ENCODE peak calls at places on chromosomes 13 and 19, in ten cellular contexts. One of them, this sample, is unnamed.
A peak's percentile ranks its signal among the peaks of the same experiment; 100 is the strongest.

GRCh38 chr13:101514695-101515275 is 62.3 kb downstream of the ITGBL1 start:
- DNase-seq in gastrocnemius medialis: no peak
- DNase-seq in GM12891: no peak
- DNase-seq in ovary: no peak
- DNase-seq in A549: peak; percentile 67
- DNase-seq in body of pancreas: peak; percentile 29
- DNase-seq in IMR-90: peak; percentile 68
- DNase-seq in HepG2: peak; percentile 48
- DNase-seq in testis: peak; percentile 59
- DNase-seq in upper lobe of left lung: no peak
- DNase-seq in this sample: peak; percentile 83

GRCh38 chr13:99356216-99357089 is 49.3 kb upstream of the GPR183 start:
- DNase-seq in gastrocnemius medialis: no peak
- DNase-seq in ovary: peak; percentile 52
- DNase-seq in body of pancreas: no peak
- DNase-seq in upper lobe of left lung: no peak
- DNase-seq in A549: no peak
- DNase-seq in HepG2: no peak
- DNase-seq in testis: peak; percentile 26
- DNase-seq in GM12891: peak; percentile 35
- DNase-seq in IMR-90: peak; percentile 87
- DNase-seq in this sample: peak; percentile 74

GRCh38 chr19:5395996-5396939 is 55.7 kb upstream of the PTPRS start:
- DNase-seq in gastrocnemius medialis: no peak
- DNase-seq in body of pancreas: no peak
- DNase-seq in upper lobe of left lung: no peak
- DNase-seq in HepG2: no peak
- DNase-seq in testis: no peak
- DNase-seq in A549: no peak
- DNase-seq in GM12891: no peak
- DNase-seq in ovary: no peak
- DNase-seq in IMR-90: no peak
- DNase-seq in this sample: no peak

GRCh38 chr19:51030631-51031030 is 4.2 kb downstream of the KLK12 start:
- DNase-seq in A549: no peak
- DNase-seq in testis: no peak
- DNase-seq in ovary: no peak
- DNase-seq in HepG2: no peak
- DNase-seq in body of pancreas: no peak
- DNase-seq in upper lobe of left lung: no peak
- DNase-seq in gastrocnemius medialis: no peak
- DNase-seq in GM12891: no peak
- DNase-seq in IMR-90: no peak
- DNase-seq in this sample: no peak

GRCh38 chr19:32336259-32337111 is 8.9 kb upstream of the ZNF507 start:
- DNase-seq in upper lobe of left lung: no peak
- DNase-seq in testis: no peak
- DNase-seq in IMR-90: peak; percentile 59
- DNase-seq in A549: peak; percentile 58
- DNase-seq in HepG2: peak; percentile 85
- DNase-seq in body of pancreas: no peak
- DNase-seq in ovary: no peak
- DNase-seq in GM12891: no peak
- DNase-seq in gastrocnemius medialis: no peak
- DNase-seq in this sample: no peak

GRCh38 chr13:114095486-114095885 is 36.9 kb downstream of the RASA3 start:
- DNase-seq in body of pancreas: no peak
- DNase-seq in HepG2: no peak
- DNase-seq in gastrocnemius medialis: no peak
- DNase-seq in ovary: no peak
- DNase-seq in upper lobe of left lung: peak; percentile 10
- DNase-seq in testis: no peak
- DNase-seq in IMR-90: no peak
- DNase-seq in A549: no peak
- DNase-seq in GM12891: no peak
- DNase-seq in this sample: no peak

GRCh38 chr19:38734426-38735256 is 9.6 kb downstream of the CAPN12 start:
- DNase-seq in testis: no peak
- DNase-seq in gastrocnemius medialis: no peak
- DNase-seq in upper lobe of left lung: peak; percentile 45
- DNase-seq in A549: peak; percentile 65
- DNase-seq in HepG2: no peak
- DNase-seq in body of pancreas: no peak
- DNase-seq in IMR-90: no peak
- DNase-seq in ovary: peak; percentile 38
- DNase-seq in GM12891: no peak
- DNase-seq in this sample: no peak

GRCh38 chr19:1066748-1067340 is at the start of gene ARHGAP45:
- DNase-seq in upper lobe of left lung: peak; percentile 69
- DNase-seq in body of pancreas: no peak
- DNase-seq in ovary: no peak
- DNase-seq in HepG2: no peak
- DNase-seq in GM12891: peak; percentile 79
- DNase-seq in IMR-90: no peak
- DNase-seq in A549: no peak
- DNase-seq in testis: no peak
- DNase-seq in gastrocnemius medialis: no peak
- DNase-seq in this sample: peak; percentile 42

DNA sequence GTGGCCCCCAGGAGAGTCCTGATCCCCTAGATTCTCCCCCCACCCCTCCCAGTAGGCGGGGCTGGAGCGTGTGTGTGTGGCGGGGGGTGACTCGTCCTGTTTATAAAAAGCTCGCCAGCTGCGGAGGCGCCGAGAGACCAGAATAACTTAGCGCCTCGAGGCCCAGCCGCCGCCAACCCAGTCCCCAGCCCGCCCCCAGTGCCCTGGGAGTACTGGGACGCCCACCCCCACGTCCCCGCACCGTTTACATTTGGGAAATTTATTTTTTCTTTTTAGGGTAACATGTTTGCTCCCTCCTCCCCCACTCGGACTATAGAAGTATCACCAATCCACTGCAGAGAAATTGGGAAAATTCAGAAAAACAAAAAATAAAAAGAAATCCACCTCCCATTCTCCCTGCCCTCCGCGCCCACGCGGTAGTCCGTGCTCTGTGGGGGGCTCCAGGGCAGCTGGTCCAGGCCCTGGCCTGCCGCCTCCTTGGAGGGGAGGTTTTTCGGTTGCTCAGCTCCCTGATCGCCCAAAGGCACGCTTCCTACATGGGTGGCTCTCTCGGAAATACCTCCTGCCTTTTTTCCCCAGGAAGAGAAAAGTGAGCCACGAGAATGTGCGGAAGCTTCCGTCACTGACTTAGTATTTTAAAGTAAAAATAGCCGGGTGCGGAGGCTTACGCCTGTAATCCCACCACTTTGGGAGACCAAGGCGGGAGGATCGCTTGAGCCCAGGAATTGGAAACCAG is 1.5 kb upstream of the RAB3A start:
- DNase-seq in gastrocnemius medialis: peak; percentile 87
- DNase-seq in ovary: peak; percentile 92
- DNase-seq in HepG2: no peak
- DNase-seq in testis: peak; percentile 85
- DNase-seq in GM12891: peak; percentile 72
- DNase-seq in IMR-90: peak; percentile 89
- DNase-seq in upper lobe of left lung: peak; percentile 82
- DNase-seq in body of pancreas: peak; percentile 80
- DNase-seq in A549: no peak
- DNase-seq in this sample: peak; percentile 64
- TF ChIP-seq POLR2A in gastrocnemius medialis: peak; percentile 85
- TF ChIP-seq POLR2A in ovary: no peak
- TF ChIP-seq POLR2A in HepG2: no peak
- TF ChIP-seq POLR2A in testis: no peak
- TF ChIP-seq POLR2A in GM12891: no peak
- TF ChIP-seq POLR2A in IMR-90: peak; percentile 84
- TF ChIP-seq POLR2A in upper lobe of left lung: no peak
- TF ChIP-seq POLR2A in body of pancreas: no peak
- TF ChIP-seq POLR2A in A549: no peak
- TF ChIP-seq POLR2A in this sample: no peak

GRCh38 chr19:10677796-10678195 is 23.4 kb upstream of the QTRT1 start:
- DNase-seq in body of pancreas: peak; percentile 62
- DNase-seq in HepG2: no peak
- DNase-seq in IMR-90: no peak
- DNase-seq in A549: no peak
- DNase-seq in upper lobe of left lung: no peak
- DNase-seq in testis: no peak
- DNase-seq in ovary: no peak
- DNase-seq in GM12891: no peak
- DNase-seq in gastrocnemius medialis: no peak
- DNase-seq in this sample: peak; percentile 71

GRCh38 chr19:10681658-10682057 is 19.6 kb upstream of the QTRT1 start:
- DNase-seq in ovary: no peak
- DNase-seq in IMR-90: no peak
- DNase-seq in gastrocnemius medialis: no peak
- DNase-seq in body of pancreas: no peak
- DNase-seq in testis: no peak
- DNase-seq in GM12891: no peak
- DNase-seq in HepG2: no peak
- DNase-seq in A549: no peak
- DNase-seq in upper lobe of left lung: no peak
- DNase-seq in this sample: no peak

GRCh38 chr19:10679743-10680142 is 21.5 kb upstream of the QTRT1 start:
- DNase-seq in ovary: no peak
- DNase-seq in HepG2: no peak
- DNase-seq in body of pancreas: no peak
- DNase-seq in GM12891: no peak
- DNase-seq in gastrocnemius medialis: no peak
- DNase-seq in IMR-90: no peak
- DNase-seq in upper lobe of left lung: no peak
- DNase-seq in A549: no peak
- DNase-seq in testis: no peak
- DNase-seq in this sample: no peak

GRCh38 chr19:10680545-10681135 is 20.6 kb upstream of the QTRT1 start:
- DNase-seq in body of pancreas: no peak
- DNase-seq in GM12891: no peak
- DNase-seq in IMR-90: no peak
- DNase-seq in upper lobe of left lung: no peak
- DNase-seq in HepG2: no peak
- DNase-seq in gastrocnemius medialis: no peak
- DNase-seq in ovary: no peak
- DNase-seq in A549: no peak
- DNase-seq in testis: no peak
- DNase-seq in this sample: no peak

DNA sequence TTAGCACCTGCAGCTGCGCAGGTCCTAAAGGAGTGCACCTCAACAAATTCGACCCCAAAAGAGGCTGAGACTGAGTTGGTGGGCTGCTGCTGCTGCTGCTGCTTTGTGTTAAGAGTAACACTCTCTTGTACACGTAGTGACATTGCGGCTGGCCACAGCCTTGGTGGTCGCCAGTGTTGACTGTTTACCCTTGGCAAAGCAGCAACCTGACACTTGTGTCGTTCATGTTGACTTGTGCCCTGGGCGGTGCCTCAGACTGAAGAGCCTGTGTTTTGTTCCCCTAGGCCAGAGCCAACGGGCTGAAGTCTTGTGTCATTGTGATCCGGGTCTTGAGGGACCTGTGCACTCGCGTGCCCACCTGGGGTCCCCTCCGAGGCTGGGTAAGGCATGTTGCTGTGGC is 22.4 kb upstream of the QTRT1 start:
- DNase-seq in gastrocnemius medialis: no peak
- DNase-seq in GM12891: no peak
- DNase-seq in body of pancreas: no peak
- DNase-seq in A549: no peak
- DNase-seq in IMR-90: no peak
- DNase-seq in upper lobe of left lung: no peak
- DNase-seq in ovary: no peak
- DNase-seq in HepG2: no peak
- DNase-seq in testis: no peak
- DNase-seq in this sample: no peak
- TF ChIP-seq POLR2A in gastrocnemius medialis: no peak
- TF ChIP-seq POLR2A in GM12891: peak; percentile 35
- TF ChIP-seq POLR2A in body of pancreas: no peak
- TF ChIP-seq POLR2A in A549: no peak
- TF ChIP-seq POLR2A in IMR-90: no peak
- TF ChIP-seq POLR2A in upper lobe of left lung: no peak
- TF ChIP-seq POLR2A in ovary: no peak
- TF ChIP-seq POLR2A in HepG2: no peak
- TF ChIP-seq POLR2A in testis: no peak
- TF ChIP-seq POLR2A in this sample: no peak

DNA sequence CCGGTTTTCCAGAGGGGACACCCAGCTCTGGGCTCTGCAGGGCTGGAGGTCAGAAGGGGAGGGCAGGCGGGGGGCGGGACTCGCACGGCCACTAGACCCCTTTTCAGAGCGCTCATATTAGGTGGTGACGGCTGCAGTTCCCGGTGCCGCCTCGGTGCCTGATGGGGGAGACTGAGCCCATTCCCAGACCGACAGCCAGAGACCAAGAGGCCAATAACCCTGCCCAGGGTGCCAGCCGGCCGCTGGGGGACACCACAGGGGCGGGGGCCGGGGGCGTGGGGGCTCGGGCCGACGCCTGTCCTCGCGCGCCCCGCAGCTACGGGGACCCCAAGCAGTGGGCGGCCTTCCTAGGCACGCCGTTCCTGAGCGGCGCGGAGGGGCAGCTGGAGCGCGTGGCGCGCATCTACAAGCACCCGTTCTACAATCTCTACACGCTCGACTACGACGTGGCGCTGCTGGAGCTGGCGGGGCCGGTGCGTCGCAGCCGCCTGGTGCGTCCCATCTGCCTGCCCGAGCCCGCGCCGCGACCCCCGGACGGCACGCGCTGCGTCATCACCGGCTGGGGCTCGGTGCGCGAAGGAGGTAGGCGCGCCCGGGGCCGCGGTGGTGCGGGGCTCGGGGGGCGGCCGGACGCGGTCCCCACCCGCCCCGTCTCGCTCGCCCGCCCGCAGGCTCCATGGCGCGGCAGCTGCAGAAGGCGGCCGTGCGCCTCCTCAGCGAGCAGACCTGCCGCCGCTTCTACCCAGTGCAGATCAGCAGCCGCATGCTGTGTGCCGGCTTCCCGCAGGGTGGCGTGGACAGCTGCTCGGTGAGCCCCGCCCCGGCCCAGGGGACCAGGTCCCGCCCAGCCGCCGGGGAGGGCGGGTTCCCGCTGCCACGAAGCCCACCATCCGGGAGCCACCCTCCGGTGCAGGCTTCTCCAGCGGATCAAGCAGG is 2.4 kb downstream of the TIMM13 start:
- DNase-seq in IMR-90: peak; percentile 69
- DNase-seq in body of pancreas: peak; percentile 76
- DNase-seq in HepG2: no peak
- DNase-seq in A549: no peak
- DNase-seq in testis: peak; percentile 75
- DNase-seq in GM12891: no peak
- DNase-seq in upper lobe of left lung: no peak
- DNase-seq in ovary: peak; percentile 66
- DNase-seq in gastrocnemius medialis: peak; percentile 29
- DNase-seq in this sample: no peak
- TF ChIP-seq POLR2A in IMR-90: no peak
- TF ChIP-seq POLR2A in body of pancreas: peak; percentile 39
- TF ChIP-seq POLR2A in HepG2: peak; percentile 18
- TF ChIP-seq POLR2A in A549: no peak
- TF ChIP-seq POLR2A in testis: no peak
- TF ChIP-seq POLR2A in GM12891: no peak
- TF ChIP-seq POLR2A in upper lobe of left lung: no peak
- TF ChIP-seq POLR2A in ovary: no peak
- TF ChIP-seq POLR2A in gastrocnemius medialis: no peak
- TF ChIP-seq POLR2A in this sample: no peak

DNA sequence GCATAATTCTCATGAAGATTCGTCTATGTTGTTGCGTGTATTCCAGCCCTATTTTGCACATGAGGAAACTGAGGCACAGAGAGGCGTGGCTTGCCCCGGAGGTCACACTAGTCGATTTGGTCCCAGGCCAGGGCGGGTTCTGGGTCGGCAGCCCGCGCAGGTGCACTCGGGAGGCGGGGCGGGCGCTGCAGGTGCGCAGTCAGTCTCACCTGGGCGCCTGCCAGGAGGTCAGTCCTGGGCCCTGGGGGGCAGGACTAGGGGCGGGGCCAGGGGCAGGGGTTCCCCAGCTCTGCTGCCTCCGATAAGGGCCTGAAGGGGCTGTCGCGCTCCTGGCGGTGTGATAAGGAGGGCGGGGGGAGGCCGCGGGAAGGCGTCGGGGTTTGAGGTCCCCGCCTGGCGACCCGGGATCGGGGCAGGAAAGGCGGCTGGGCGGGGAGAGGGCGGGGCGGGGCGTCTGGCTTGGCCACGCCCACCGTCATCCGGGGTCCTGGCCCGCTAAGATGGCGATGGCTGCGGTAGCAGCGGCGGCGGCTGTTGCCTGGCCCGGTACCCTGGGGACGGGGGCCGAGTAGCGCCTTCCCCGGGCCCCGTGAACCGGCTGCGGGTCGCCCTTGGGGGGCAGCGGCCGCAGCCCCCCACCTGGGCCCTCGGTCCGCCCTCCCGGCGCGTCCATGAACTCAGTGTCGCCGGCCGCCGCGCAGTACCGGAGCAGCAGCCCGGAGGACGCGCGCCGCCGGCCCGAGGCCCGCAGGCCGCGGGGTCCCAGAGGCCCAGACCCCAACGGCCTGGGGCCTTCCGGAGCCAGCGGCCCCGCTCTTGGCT is at the start of gene ATG4D:
- DNase-seq in HepG2: peak; percentile 41
- DNase-seq in body of pancreas: peak; percentile 99
- DNase-seq in ovary: peak; percentile 86
- DNase-seq in upper lobe of left lung: peak; percentile 91
- DNase-seq in GM12891: peak; percentile 98
- DNase-seq in IMR-90: peak; percentile 47
- DNase-seq in A549: peak; percentile 60
- DNase-seq in testis: peak; percentile 86
- DNase-seq in gastrocnemius medialis: peak; percentile 60
- DNase-seq in this sample: peak; percentile 100
- TF ChIP-seq POLR2A in HepG2: peak; percentile 87
- TF ChIP-seq POLR2A in body of pancreas: peak; percentile 76
- TF ChIP-seq POLR2A in ovary: peak; percentile 65
- TF ChIP-seq POLR2A in upper lobe of left lung: peak; percentile 62
- TF ChIP-seq POLR2A in GM12891: peak; percentile 67
- TF ChIP-seq POLR2A in IMR-90: peak; percentile 83
- TF ChIP-seq POLR2A in A549: peak; percentile 79
- TF ChIP-seq POLR2A in testis: no peak
- TF ChIP-seq POLR2A in gastrocnemius medialis: peak; percentile 85
- TF ChIP-seq POLR2A in this sample: peak; percentile 68